ENCODE peak calls at places on chromosome 7, in five cellular contexts. G is GM12878, R is H1, L is K562, I is HepG2. N is an unnamed sample.

GRCh38 chr7:67525588-67525987 is 529.0 kb downstream of the TYW1 start:
- DNase-seq in G (no peak), R (peak), L (no peak), I (no peak), N (no peak)

GRCh38 chr7:50714851-50715250 is 67.8 kb downstream of the GRB10 start:
- DNase-seq in G (no peak), R (no peak), L (no peak), I (no peak), N (no peak)

GRCh38 chr7:665251-665650 is 61.2 kb upstream of the DNAAF5 start:
- DNase-seq in G (no peak), R (peak), L (no peak), I (peak), N (no peak)

GRCh38 chr7:1028775-1029636 is 15.3 kb upstream of the GPR146 start:
- DNase-seq in G (no peak), R (no peak), L (peak), I (peak), N (peak)

GRCh38 chr7:2019693-2020511 is 212.8 kb downstream of the MAD1L1 start:
- DNase-seq in G (no peak), R (no peak), L (peak), I (no peak), N (no peak)

GRCh38 chr7:107234436-107234835 is 65.6 kb downstream of the HBP1 start:
- DNase-seq in G (no peak), R (no peak), L (no peak), I (no peak), N (no peak)

GRCh38 chr7:107953265-107953923 is 49.6 kb downstream of the LAMB1 start:
- DNase-seq in G (no peak), R (no peak), L (no peak), I (no peak), N (no peak)

GRCh38 chr7:106623846-106624245 is 37.1 kb downstream of the CCDC71L start:
- DNase-seq in G (no peak), R (no peak), L (no peak), I (no peak), N (no peak)

GRCh38 chr7:123190109-123190831 is 9.5 kb downstream of the SLC13A1 start:
- DNase-seq in G (peak), R (no peak), L (no peak), I (no peak), N (no peak)

GRCh38 chr7:127776776-127777390 is 124.9 kb downstream of the SND1 start:
- DNase-seq in G (no peak), R (no peak), L (no peak), I (no peak), N (no peak)

GRCh38 chr7:129295015-129295423 is 70.2 kb downstream of the AHCYL2 start:
- DNase-seq in G (no peak), R (no peak), L (no peak), I (no peak), N (no peak)

GRCh38 chr7:100837099-100837836 is 9.9 kb upstream of the EPHB4 start:
- DNase-seq in G (peak), R (peak), L (peak), I (no peak), N (peak)

DNA sequence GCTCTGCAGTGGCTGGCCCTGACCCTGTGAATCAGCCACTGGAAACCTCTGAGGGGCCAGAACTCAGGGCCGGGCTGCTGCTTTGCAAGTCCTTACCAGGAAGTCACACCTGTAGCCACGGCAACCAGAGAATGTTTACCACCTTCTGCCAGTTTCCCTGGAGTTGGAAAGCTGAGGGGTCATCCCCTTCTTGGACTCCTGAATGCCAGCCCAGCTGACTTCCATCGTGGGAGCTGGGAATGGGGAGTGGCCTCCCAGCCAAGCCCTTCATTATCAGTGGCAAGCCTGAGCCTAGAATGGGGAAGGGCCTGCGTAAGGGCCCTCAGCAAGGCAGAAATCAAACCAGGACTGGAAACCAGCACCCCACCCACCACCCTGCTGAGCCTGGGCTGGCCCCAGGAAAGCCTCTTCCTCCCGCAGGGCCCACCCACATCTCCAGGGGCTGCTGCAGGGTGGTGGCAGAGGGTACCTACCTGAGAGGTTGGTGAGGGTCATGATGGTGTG is 6.5 kb upstream of the CRHR2 start:
- DNase-seq in G (no peak), R (no peak), L (no peak), I (no peak), N (no peak)
- TF ChIP-seq SP1 in G (no peak), R (no peak), L (no peak), I (no peak), N (no peak)

DNA sequence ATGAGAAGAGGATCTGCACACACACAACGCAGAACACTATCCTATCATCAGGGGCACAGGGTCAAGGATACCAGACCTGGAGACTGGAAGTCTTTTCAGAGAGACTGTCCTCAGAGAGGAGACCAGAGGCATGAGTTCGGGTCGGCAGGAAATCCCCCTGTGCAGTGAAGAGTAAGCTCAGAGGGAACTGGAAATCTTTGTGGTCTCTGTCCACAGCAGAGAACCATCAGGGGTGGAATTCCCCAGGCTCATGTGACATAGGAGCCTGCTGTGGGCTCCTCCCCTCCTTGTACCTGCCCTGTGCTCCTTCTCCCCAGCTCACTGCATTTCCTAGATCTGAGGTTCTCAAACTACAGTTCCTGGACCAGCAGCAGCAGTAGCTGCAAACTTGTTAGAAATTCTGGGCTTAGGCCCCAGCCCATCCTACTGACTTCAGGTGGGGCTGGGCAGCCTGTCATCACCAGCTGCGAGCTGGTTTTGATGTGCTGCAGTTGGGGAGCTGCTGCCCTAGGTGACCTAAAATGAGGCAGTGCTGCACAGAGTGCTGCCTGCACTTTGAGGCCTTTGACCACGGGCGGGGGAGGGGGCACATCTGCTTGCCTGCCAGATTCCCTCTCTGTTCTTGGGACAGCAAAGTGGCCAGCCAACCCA is 2.4 kb downstream of the ZMIZ2 start:
- DNase-seq in G (peak), R (no peak), L (peak), I (no peak), N (no peak)
- TF ChIP-seq ZNF274 in G (no peak), R (no peak), L (no peak), I (no peak), N (no peak)

DNA sequence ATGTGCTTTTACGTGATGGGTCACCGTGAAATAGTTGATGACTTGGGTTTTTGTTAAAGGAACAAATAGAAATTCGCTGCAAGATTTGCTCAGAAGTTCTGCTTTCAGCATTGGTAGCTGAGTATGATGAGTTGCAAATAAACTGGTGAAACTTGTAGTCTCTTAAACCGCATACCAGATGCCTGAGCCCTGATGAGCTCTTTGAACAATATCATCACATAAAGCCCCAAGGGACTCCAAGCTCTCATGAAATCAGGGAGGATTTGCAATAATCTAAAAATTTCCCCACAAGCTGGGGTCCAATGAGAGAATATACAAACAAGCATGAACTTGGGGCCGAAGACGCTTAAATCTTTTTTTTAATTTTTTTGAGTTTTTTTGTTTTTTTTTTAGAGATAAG is 312.4 kb downstream of the CALN1 start:
- DNase-seq in G (no peak), R (no peak), L (no peak), I (no peak), N (no peak)
- TF ChIP-seq SP1 in G (no peak), R (no peak), L (no peak), I (no peak), N (no peak)

DNA sequence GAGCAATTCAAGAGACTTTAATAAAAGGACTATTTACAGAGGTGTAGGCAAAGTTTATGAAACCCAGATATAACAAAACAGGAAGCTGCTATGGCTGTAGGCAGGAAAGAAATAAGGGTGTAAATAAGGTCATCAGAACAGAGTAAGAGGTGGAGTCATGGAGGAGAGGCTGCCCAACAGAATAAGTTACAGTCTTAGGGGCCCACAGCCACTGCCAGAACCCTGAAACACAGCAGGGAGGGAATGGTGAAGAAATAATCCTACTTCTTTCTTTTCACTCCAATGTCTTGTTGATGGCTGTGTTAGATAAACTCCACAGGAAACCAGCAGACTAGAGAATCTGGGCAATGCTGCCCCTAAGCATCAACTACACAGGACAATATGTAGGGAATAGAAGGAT is 155.8 kb upstream of the TAC1 start:
- DNase-seq in G (no peak), R (no peak), L (no peak), I (no peak), N (no peak)
- TF ChIP-seq ZNF274 in G (no peak), R (no peak), L (no peak), I (no peak), N (no peak)

GRCh38 chr7:138770904-138771303 is 26.9 kb upstream of the TMEM213 start:
- DNase-seq in G (no peak), R (no peak), L (no peak), I (peak), N (no peak)

GRCh38 chr7:138773176-138773575 is 24.6 kb upstream of the TMEM213 start:
- DNase-seq in G (no peak), R (no peak), L (no peak), I (no peak), N (no peak)

GRCh38 chr7:138773817-138774216 is 24.0 kb upstream of the TMEM213 start:
- DNase-seq in G (no peak), R (peak), L (no peak), I (no peak), N (no peak)

DNA sequence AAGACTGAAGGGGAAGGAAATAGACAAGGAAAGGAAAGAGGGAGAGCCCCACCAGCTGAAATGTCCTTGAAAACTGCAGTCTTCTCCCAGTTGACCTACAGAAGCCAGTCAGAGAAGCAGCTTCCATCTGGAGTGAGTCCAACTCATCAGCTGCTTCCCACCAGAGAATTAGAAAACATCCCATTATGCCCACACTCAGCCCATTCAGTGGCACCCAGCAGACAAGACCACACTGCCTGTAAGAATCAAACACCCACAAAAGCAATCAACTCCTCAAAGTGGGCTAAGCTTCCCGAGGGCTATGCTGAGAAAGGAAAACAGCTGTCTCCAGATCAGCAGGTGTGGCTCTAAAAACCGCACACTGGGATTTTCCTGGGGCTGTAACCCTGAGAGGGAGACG is 29.5 kb upstream of the TMEM213 start:
- DNase-seq in G (no peak), R (no peak), L (no peak), I (no peak), N (no peak)
- TF ChIP-seq SP1 in G (no peak), R (no peak), L (no peak), I (no peak), N (no peak)

DNA sequence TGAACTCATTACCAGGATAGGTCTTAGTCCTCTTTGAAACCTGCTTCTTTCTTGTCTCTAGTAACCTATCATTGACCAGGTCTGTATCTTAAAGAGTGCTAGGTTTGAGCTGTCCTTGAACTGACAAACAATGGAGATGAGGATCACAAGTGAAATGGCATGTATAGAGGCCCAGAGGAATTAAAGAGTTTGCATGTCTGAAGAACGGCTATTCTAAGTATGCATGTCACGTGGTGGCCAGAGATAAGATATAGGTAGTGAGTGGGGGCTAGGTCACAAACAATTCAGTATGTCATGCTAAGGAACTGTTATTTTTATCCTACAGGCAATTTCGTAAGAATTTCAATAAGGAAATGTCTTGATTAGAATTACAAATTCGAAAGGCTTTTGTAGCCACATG is 95.3 kb downstream of the SUGCT start:
- DNase-seq in G (no peak), R (no peak), L (no peak), I (no peak), N (no peak)
- TF ChIP-seq ZNF274 in G (no peak), R (no peak), L (no peak), I (no peak), N (no peak)

GRCh38 chr7:73681031-73681430 is 2.2 kb downstream of the DNAJC30 start:
- DNase-seq in G (no peak), R (no peak), L (no peak), I (no peak), N (no peak)
- TF ChIP-seq SP1 in G (no peak), R (no peak), L (no peak), I (no peak), N (no peak)

DNA sequence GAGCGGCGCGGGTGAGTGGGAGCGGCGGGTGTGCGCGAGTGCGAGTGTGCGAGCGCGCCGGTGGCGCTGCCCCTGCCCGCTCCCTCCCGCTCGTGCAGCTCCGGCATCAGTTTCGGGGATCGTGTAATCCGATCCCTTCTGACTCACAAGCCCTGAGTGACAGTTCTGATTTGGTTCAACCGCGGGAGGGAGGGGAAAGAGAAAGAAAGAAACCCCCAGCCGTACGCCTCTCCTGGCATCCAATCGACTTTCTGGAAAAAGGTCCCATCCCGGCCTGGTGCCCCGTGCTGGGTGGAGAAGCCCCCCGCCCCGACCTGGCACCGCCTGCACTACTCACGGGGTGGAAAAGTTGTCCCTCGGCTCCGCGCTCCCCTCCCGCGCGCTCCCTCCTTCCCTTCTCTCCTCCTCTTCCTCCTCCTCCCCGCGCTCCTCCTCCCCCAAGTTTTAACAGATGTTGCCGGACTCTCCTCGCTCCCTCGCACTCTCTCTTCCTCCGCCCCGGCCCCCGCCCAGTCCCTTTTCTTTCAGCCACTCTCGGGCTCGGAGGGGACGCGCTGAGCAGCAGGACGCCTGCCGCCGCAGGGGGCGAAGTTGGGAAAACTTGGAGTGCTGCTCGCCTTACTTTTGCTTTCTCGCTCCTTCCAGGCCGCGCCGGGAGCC is at the start of gene GLI3:
- DNase-seq in G (no peak), R (peak), L (peak), I (no peak), N (no peak)
- TF ChIP-seq ZNF274 in G (no peak), R (no peak), L (no peak), I (no peak), N (no peak)

N was measured in HCT116.